ENCODE peak calls at places on chromosomes 11 and 22, in eight cellular contexts. N is HCT116, S is nephron progenitor cell, J is progenitor cell of endocrine pancreas, L is mammary epithelial cell, A is GM10248, X is left ventricle myocardium inferior, H is B cell. M is an unnamed sample.

GRCh38 chr11:70661763-70662501 is 263.6 kb downstream of the CTTN start:
- DNase-seq in N (no peak), S (peak), J (no peak), L (peak), A (no peak), X (no peak), H (no peak), M (no peak)

GRCh38 chr11:133122260-133122659 is 410.0 kb downstream of the OPCML start:
- DNase-seq in N (no peak), S (no peak), J (no peak), L (no peak), A (no peak), X (no peak), H (no peak), M (no peak)

GRCh38 chr22:42432020-42432596 is at the start of gene NFAM1:
- DNase-seq in N (no peak), S (peak), J (no peak), L (no peak), A (no peak), X (peak), H (peak), M (no peak)

GRCh38 chr22:36998620-36999351 is 20.5 kb downstream of the TST start:
- DNase-seq in N (peak), S (no peak), J (no peak), L (peak), A (no peak), X (no peak), H (no peak), M (no peak)

GRCh38 chr11:102401905-102402304 is 50.7 kb downstream of the TMEM123 start:
- DNase-seq in N (no peak), S (no peak), J (no peak), L (no peak), A (no peak), X (no peak), H (no peak), M (no peak)

GRCh38 chr11:114243461-114244372 is 52.5 kb upstream of the NNMT start:
- DNase-seq in N (no peak), S (no peak), J (no peak), L (no peak), A (no peak), X (peak), H (no peak), M (no peak)

GRCh38 chr11:116638463-116638862 is 134.3 kb downstream of the BUD13 start:
- DNase-seq in N (no peak), S (no peak), J (no peak), L (no peak), A (no peak), X (no peak), H (no peak), M (no peak)

GRCh38 chr11:114008331-114008730 is 33.4 kb downstream of the HTR3A start:
- DNase-seq in N (no peak), S (no peak), J (no peak), L (no peak), A (no peak), X (no peak), H (no peak), M (no peak)

GRCh38 chr11:72232260-72233055 is 7.9 kb downstream of the INPPL1 start:
- DNase-seq in N (no peak), S (no peak), J (no peak), L (no peak), A (peak), X (no peak), H (no peak), M (no peak)

GRCh38 chr11:30360741-30361140 is 37.8 kb downstream of the ARL14EP start:
- DNase-seq in N (no peak), S (no peak), J (no peak), L (peak), A (no peak), X (no peak), H (no peak), M (no peak)

GRCh38 chr11:19849107-19849789 is 136.6 kb downstream of the NAV2 start:
- DNase-seq in N (no peak), S (peak), J (no peak), L (no peak), A (no peak), X (peak), H (no peak), M (no peak)

GRCh38 chr22:32202539-32203180 is 2.2 kb downstream of the RFPL2 start:
- DNase-seq in N (peak), S (peak), J (peak), L (peak), A (peak), X (peak), H (no peak), M (no peak)

GRCh38 chr22:29265306-29265705 is 2.5 kb downstream of the RHBDD3 start:
- DNase-seq in N (no peak), S (no peak), J (no peak), L (no peak), A (no peak), X (no peak), H (no peak), M (no peak)

GRCh38 chr22:35950262-35950661 is 78.4 kb downstream of the RBFOX2 start:
- DNase-seq in N (no peak), S (no peak), J (no peak), L (no peak), A (no peak), X (no peak), H (no peak), M (no peak)

GRCh38 chr11:67265633-67266423 is 445 bp upstream of the GRK2 start:
- DNase-seq in N (no peak), S (peak), J (peak), L (peak), A (peak), X (peak), H (peak), M (no peak)

GRCh38 chr11:45881708-45882368 is 3.6 kb upstream of the MAPK8IP1 start:
- DNase-seq in N (no peak), S (no peak), J (no peak), L (no peak), A (no peak), X (no peak), H (no peak), M (no peak)

GRCh38 chr22:22811016-22812009 is 76.3 kb upstream of the IGLL5 start:
- DNase-seq in N (no peak), S (no peak), J (no peak), L (no peak), A (no peak), X (no peak), H (no peak), M (no peak)

GRCh38 chr22:20885557-20886323 is 26.9 kb downstream of the SNAP29 start:
- DNase-seq in N (peak), S (peak), J (peak), L (peak), A (peak), X (peak), H (peak), M (no peak)

GRCh38 chr22:44580176-44580575 is 82.1 kb upstream of the RTL6 start:
- DNase-seq in N (no peak), S (no peak), J (no peak), L (no peak), A (no peak), X (no peak), H (no peak), M (no peak)

GRCh38 chr11:45089845-45090499 is 56.5 kb upstream of the PRDM11 start:
- DNase-seq in N (no peak), S (no peak), J (no peak), L (peak), A (no peak), X (no peak), H (no peak), M (no peak)

GRCh38 chr22:31143038-31143437 is 2.7 kb upstream of the PLA2G3 start:
- DNase-seq in N (no peak), S (no peak), J (no peak), L (no peak), A (no peak), X (no peak), H (no peak), M (no peak)

GRCh38 chr11:79501688-79502087 is 60.9 kb upstream of the TENM4 start:
- DNase-seq in N (no peak), S (no peak), J (no peak), L (no peak), A (no peak), X (no peak), H (no peak), M (no peak)

GRCh38 chr11:66419825-66420224 is 1.0 kb upstream of the NPAS4 start:
- DNase-seq in N (no peak), S (peak), J (no peak), L (no peak), A (no peak), X (no peak), H (no peak), M (no peak)

GRCh38 chr22:39671936-39672335 is 101.4 kb downstream of the CACNA1I start:
- DNase-seq in N (no peak), S (no peak), J (no peak), L (no peak), A (no peak), X (no peak), H (no peak), M (no peak)

GRCh38 chr11:1150769-1151365 is 6.9 kb upstream of the MUC5AC start:
- DNase-seq in N (no peak), S (no peak), J (no peak), L (no peak), A (peak), X (peak), H (no peak), M (no peak)

M was measured in GM12878.